ENCODE peak calls at places on chromosomes 12 and 14, in six cellular contexts. R, L, C, H, Y and V are unnamed samples. For H3K4me1 and H3K9me3, the result is how much of the 10 kb centered on the place peaks cover.

GRCh38 chr12:12511895-12512674 is 50.6 kb downstream of the DUSP16 start:
- DNase-seq in C (no peak), L (no peak), H (no peak), R (no peak), Y (no peak), V (peak)

GRCh38 chr12:114744285-114744684 is 60.3 kb upstream of the TBX3 start:
- DNase-seq in C (no peak), Y (no peak), H (no peak), R (no peak), L (no peak), V (no peak)

GRCh38 chr14:104141621-104142091 is 3.3 kb downstream of the KIF26A start:
- DNase-seq in Y (no peak), C (peak), H (peak), R (no peak), L (peak), V (no peak)

GRCh38 chr14:75563931-75564330 is 14.5 kb upstream of the FLVCR2 start:
- DNase-seq in L (no peak), H (no peak), R (no peak), Y (no peak), C (no peak), V (no peak)

GRCh38 chr14:31159682-31160296 is 47.8 kb downstream of the HECTD1 start:
- DNase-seq in Y (no peak), L (peak), R (no peak), C (no peak), H (no peak), V (no peak)

GRCh38 chr12:55736780-55737580 is 5.9 kb upstream of the GDF11 start:
- DNase-seq in Y (peak), H (peak), L (peak), R (peak), C (peak), V (peak)

GRCh38 chr12:49962861-49963765 is 1.4 kb downstream of the AQP5 start:
- DNase-seq in C (peak), H (peak), L (peak), Y (no peak), R (no peak), V (no peak)

GRCh38 chr14:51422704-51423103 is 182.7 kb downstream of the TMX1 start:
- DNase-seq in Y (no peak), L (no peak), R (no peak), H (no peak), C (no peak), V (no peak)

GRCh38 chr14:99750746-99751450 is 42.3 kb upstream of the EML1 start:
- DNase-seq in Y (no peak), C (no peak), R (no peak), L (no peak), H (no peak), V (no peak)

GRCh38 chr14:76773188-76773885 is 12.1 kb downstream of the VASH1 start:
- DNase-seq in R (peak), L (peak), H (peak), C (peak), Y (no peak), V (no peak)

GRCh38 chr14:71311061-71311460 is 403.8 kb downstream of the PCNX1 start:
- DNase-seq in L (no peak), H (no peak), R (no peak), Y (no peak), C (no peak), V (no peak)

GRCh38 chr14:51491776-51492175 is 159.9 kb upstream of the FRMD6 start:
- DNase-seq in Y (no peak), L (no peak), R (no peak), H (no peak), C (no peak), V (no peak)

GRCh38 chr14:92323031-92323915 is at the start of gene SLC24A4:
- DNase-seq in H (peak), R (peak), L (no peak), C (no peak), Y (no peak), V (no peak)

GRCh38 chr14:92325835-92326234 is 2.9 kb downstream of the SLC24A4 start:
- DNase-seq in Y (no peak), C (no peak), L (no peak), R (no peak), H (peak), V (no peak)

GRCh38 chr14:92322516-92322915 is 449 bp upstream of the SLC24A4 start:
- DNase-seq in R (no peak), H (peak), Y (no peak), L (no peak), C (no peak), V (no peak)

GRCh38 chr14:92321701-92322100 is 1.3 kb upstream of the SLC24A4 start:
- DNase-seq in R (no peak), H (no peak), L (no peak), C (no peak), Y (no peak), V (no peak)

GRCh38 chr14:92323916-92324818 is 1.2 kb downstream of the SLC24A4 start:
- DNase-seq in L (no peak), Y (no peak), C (no peak), H (no peak), R (no peak), V (no peak)
- H3K4me3 ChIP-seq in L (no peak), Y (no peak), C (peak), H (peak), R (peak), V (no peak)

DNA sequence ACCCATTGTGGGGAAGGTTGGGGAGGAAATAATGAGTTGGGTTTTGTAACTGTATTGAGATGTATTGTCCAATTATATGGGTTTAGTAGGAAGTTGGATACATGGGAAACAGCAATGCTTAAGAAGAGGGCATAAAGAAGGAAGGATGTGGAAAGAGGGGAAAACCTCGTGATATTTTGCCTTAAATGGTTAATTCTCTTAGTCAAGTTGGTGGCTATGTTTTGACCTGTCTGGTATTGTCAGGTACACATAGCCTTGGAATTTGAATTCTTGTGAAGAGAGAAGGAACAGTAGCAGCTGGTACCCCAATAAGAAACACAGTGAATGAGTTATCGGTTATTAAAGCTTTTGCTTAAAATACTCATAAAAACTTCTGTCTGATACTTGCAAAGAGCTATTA is 32.6 kb upstream of the SLC2A13 start:
- DNase-seq in R (no peak), Y (no peak), L (no peak), C (no peak), H (no peak), V (no peak)
- H3K4me1 ChIP-seq in R (under half), Y (under half), L (under half), C (under half), H (under half), V (under half)

DNA sequence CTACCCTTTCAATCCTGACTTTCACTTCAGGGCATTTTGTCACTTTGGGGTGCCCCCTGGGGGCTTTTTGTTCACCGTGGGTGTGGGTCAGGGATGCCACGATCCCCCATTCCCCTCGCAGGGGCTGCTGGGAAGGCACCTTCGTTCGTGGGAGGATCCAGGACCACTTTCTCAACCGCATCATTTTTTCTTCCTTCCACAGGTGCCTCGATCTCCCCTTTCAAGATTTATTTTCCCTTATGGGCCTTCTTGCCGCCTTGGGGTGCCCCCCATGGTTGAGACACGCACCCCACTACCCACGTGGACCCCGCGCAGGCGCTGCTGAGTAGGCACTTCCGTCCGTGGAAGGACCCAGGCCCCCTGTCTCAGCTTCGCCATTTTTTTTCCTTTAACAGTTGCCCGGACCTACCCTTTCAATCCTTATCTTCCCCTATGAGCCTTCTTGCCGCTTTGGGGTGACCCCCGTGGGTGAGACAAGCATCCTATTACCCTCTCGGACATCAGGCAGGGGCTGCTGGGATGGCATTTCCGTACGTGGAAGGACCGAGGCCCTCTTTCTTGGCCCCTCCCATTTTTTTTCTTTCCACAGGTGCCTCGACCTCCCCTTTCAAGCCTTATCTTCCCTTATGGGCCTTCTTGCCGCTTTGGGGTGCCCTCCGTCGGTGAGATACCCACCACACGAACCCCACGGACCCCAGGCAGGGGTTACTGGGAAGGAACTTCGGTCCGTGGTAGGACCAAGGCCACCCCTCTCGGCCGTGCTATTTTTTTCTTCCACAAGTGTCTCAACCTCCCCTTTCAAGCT is 268.1 kb downstream of the ALG10 start:
- DNase-seq in L (no peak), R (no peak), C (no peak), H (peak), Y (no peak), V (no peak)
- H3K9me3 ChIP-seq in L (under half), R (under half), C (under half), H (under half), Y (under half), V (under half)

GRCh38 chr12:9868271-9868815 is 811 bp downstream of the CLEC2B start:
- DNase-seq in Y (no peak), L (no peak), R (peak), C (no peak), H (no peak), V (no peak)

GRCh38 chr12:9868951-9869306 is 225 bp downstream of the CLEC2B start:
- DNase-seq in C (no peak), Y (no peak), H (no peak), R (no peak), L (no peak), V (no peak)

GRCh38 chr12:9864913-9865675 is 4.1 kb downstream of the CLEC2B start:
- DNase-seq in H (no peak), C (no peak), R (no peak), Y (no peak), L (no peak), V (no peak)

GRCh38 chr12:9867531-9867930 is 1.6 kb downstream of the CLEC2B start:
- DNase-seq in Y (no peak), H (no peak), R (peak), L (no peak), C (no peak), V (no peak)

GRCh38 chr12:9866786-9867379 is 2.3 kb downstream of the CLEC2B start:
- DNase-seq in H (no peak), Y (no peak), L (no peak), R (no peak), C (no peak), V (no peak)
- H3K4me3 ChIP-seq in H (no peak), Y (peak), L (peak), R (no peak), C (peak), V (no peak)